ENCODE peak calls at places on chromosomes 1 and 21, in five cellular contexts. I is IMR-90, H is H1, P is mesenchymal stem cell, N is H9. O is an unnamed sample.

GRCh38 chr1:26277261-26277661 is 2.6 kb upstream of the SH3BGRL3 start:
- DNase-seq in I (no peak), H (no peak), P (no peak), N (no peak), O (no peak)

GRCh38 chr1:69451196-69451595 is 116.5 kb upstream of the LRRC7 start:
- DNase-seq in I (no peak), H (no peak), P (no peak), N (peak; percentile 30), O (no peak)

GRCh38 chr1:88537762-88538161 is 146.3 kb upstream of the PKN2 start:
- DNase-seq in I (no peak), H (no peak), P (no peak), N (no peak), O (no peak)

GRCh38 chr1:171081220-171081993 is 9.3 kb upstream of the FMO3 start:
- DNase-seq in I (peak; percentile 64), H (no peak), P (peak; percentile 32), N (no peak), O (no peak)

GRCh38 chr21:41559658-41560599 is 52.0 kb upstream of the TMPRSS2 start:
- DNase-seq in I (no peak), H (no peak), P (no peak), N (no peak), O (no peak)

GRCh38 chr1:55750020-55750995 is 535.1 kb upstream of the USP24 start:
- DNase-seq in I (no peak), H (no peak), P (no peak), N (no peak), O (no peak)

GRCh38 chr1:37593726-37594125 is 2.0 kb downstream of the GNL2 start:
- DNase-seq in I (no peak), H (no peak), P (no peak), N (no peak), O (no peak)

GRCh38 chr1:101237229-101237837 is 514 bp downstream of the S1PR1 start:
- DNase-seq in I (peak; percentile 75), H (no peak), P (peak; percentile 59), N (no peak), O (no peak)

GRCh38 chr1:32350785-32351076 is 11.6 kb downstream of the FAM229A start:
- DNase-seq in I (no peak), H (no peak), P (no peak), N (no peak), O (no peak)

GRCh38 chr1:53398585-53399365 is 60.4 kb upstream of the DMRTB1 start:
- DNase-seq in I (no peak), H (no peak), P (no peak), N (peak; percentile 18), O (no peak)

GRCh38 chr1:215992620-215993019 is 425.5 kb downstream of the KCTD3 start:
- DNase-seq in I (peak; percentile 43), H (no peak), P (peak; percentile 30), N (no peak), O (peak; percentile 52)

GRCh38 chr1:21436488-21437340 is 3.2 kb upstream of the NBPF3 start:
- DNase-seq in I (no peak), H (no peak), P (no peak), N (peak; percentile 80), O (no peak)
- H2AFZ ChIP-seq in I (peak overlapping the region; percentile 70), H (peak overlapping the region; percentile 70), P (peak overlapping the region; percentile 73), N (no peak overlapping the region), O (peak overlapping the region; percentile 87)

GRCh38 chr1:24323281-24323680 is 4.1 kb downstream of the GRHL3 start:
- DNase-seq in I (no peak), H (no peak), P (no peak), N (no peak), O (no peak)
- H3K4me2 ChIP-seq in I (no peak overlapping the region), H (no peak overlapping the region), P (no peak overlapping the region), N (no peak overlapping the region), O (no peak overlapping the region)

GRCh38 chr1:156080598-156081173 is 1.6 kb downstream of the MEX3A start:
- DNase-seq in I (no peak), H (no peak), P (no peak), N (no peak), O (no peak)

GRCh38 chr1:156081174-156082110 is 823 bp downstream of the MEX3A start:
- DNase-seq in I (peak; percentile 35), H (no peak), P (peak; percentile 42), N (no peak), O (no peak)

GRCh38 chr1:156078728-156079127 is 3.5 kb downstream of the MEX3A start:
- DNase-seq in I (no peak), H (no peak), P (no peak), N (no peak), O (no peak)

GRCh38 chr1:156082111-156083091 is at the start of gene MEX3A:
- DNase-seq in I (peak; percentile 64), H (peak; percentile 92), P (peak; percentile 82), N (peak; percentile 97), O (peak; percentile 97)

GRCh38 chr1:156079762-156080597 is 2.3 kb downstream of the MEX3A start:
- DNase-seq in I (no peak), H (no peak), P (no peak), N (peak; percentile 32), O (no peak)
- H3K23ac ChIP-seq in I (peak overlapping the region; percentile 46), H (no peak overlapping the region), P (no peak overlapping the region), N (no peak overlapping the region), O (no peak overlapping the region)

GRCh38 chr1:22671999-22672398 is 19.0 kb downstream of the C1QB start:
- DNase-seq in I (no peak), H (no peak), P (no peak), N (no peak), O (no peak)
- H2AFZ ChIP-seq in I (no peak overlapping the region), H (no peak overlapping the region), P (no peak overlapping the region), N (no peak overlapping the region), O (no peak overlapping the region)

DNA sequence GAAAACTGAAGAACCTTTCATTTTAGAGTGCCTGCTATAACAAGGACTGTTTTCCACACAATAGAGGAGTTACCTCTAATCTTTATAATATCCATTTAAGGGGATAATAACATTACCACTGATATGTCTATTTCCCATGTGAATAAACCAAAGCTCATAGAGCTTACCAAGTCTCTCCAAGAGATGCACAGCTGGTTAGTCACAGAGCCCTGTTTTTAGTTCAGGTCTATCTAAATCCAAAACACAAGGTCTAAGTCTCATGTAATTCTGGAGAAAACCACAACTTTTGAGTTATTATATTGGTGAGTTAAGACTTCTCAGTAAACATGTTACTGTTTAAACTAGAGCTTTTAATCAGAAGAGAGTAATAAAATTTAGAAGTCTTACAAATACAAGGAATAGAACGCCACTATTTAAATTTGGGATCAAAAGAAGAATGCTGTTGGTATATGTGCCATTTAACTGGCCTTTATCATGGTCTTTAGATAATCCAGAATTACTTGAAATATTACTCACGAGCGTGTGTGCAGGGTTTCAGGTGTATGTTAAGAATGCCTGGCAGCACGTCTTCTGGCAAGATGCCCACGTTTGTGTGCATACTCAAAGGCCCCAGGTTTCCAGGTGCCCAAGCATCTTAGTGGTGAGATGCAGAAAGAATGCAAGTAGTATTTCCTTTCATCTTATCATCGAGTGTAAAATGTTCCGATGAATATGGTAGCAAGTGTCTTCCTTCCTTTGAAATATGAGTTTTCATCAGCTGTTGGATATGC is 190.6 kb downstream of the FMN2 start:
- DNase-seq in I (peak; percentile 45), H (no peak), P (no peak), N (no peak), O (no peak)
- H3K4me2 ChIP-seq in I (no peak overlapping the region), H (no peak overlapping the region), P (no peak overlapping the region), N (no peak overlapping the region), O (no peak overlapping the region)

GRCh38 chr1:228213917-228214808 is 6.3 kb downstream of the OBSCN start:
- DNase-seq in I (no peak), H (no peak), P (no peak), N (no peak), O (no peak)
- H3K23ac ChIP-seq in I (peak overlapping the region; percentile 24), H (no peak overlapping the region), P (peak overlapping the region; percentile 46), N (no peak overlapping the region), O (peak overlapping the region; percentile 98)